ENCODE peak calls at places on chromosomes 3 and 15, in seven cellular contexts. U is breast epithelium, Z is IMR-90, J is fibroblast of the aortic adventitia, E is LNCaP clone FGC, X is Peyer's patch, T is fibroblast of lung. F is an unnamed sample.

GRCh38 chr15:66777054-66777453 is 75.0 kb downstream of the SMAD6 start:
- DNase-seq in J (no peak), Z (no peak), E (no peak), U (no peak), T (no peak), X (peak), F (no peak)

GRCh38 chr15:69424001-69424400 is 9.9 kb downstream of the KIF23 start:
- DNase-seq in U (no peak), X (no peak), E (no peak), T (no peak), J (no peak), Z (peak), F (peak)

GRCh38 chr15:55289011-55289572 is 521 bp downstream of the RAB27A start:
- DNase-seq in E (no peak), J (peak), X (peak), T (peak), U (no peak), Z (peak), F (peak)

GRCh38 chr3:55484191-55484644 is 2.9 kb downstream of the WNT5A start:
- DNase-seq in T (peak), U (no peak), Z (no peak), J (no peak), E (no peak), X (no peak), F (no peak)

GRCh38 chr3:47001731-47002489 is 22.4 kb downstream of the NBEAL2 start:
- DNase-seq in X (peak), J (no peak), U (no peak), Z (no peak), E (no peak), T (no peak), F (no peak)

GRCh38 chr3:42226470-42227425 is 39.2 kb downstream of the CCK start:
- DNase-seq in Z (no peak), U (no peak), T (no peak), E (no peak), J (no peak), X (no peak), F (no peak)

GRCh38 chr15:38378162-38378560 is 75.8 kb upstream of the FAM98B start:
- DNase-seq in X (no peak), J (peak), E (no peak), Z (peak), T (peak), U (no peak), F (peak)

GRCh38 chr3:42061042-42061710 is 30.0 kb upstream of the TRAK1 start:
- DNase-seq in U (no peak), J (no peak), Z (no peak), T (peak), E (no peak), X (no peak), F (no peak)

GRCh38 chr15:56410712-56411111 is 45.5 kb downstream of the TEX9 start:
- DNase-seq in X (no peak), Z (no peak), J (no peak), T (no peak), U (no peak), E (no peak), F (no peak)

GRCh38 chr15:26394801-26395200 is 378.1 kb downstream of the GABRB3 start:
- DNase-seq in U (no peak), J (no peak), T (no peak), Z (no peak), E (no peak), X (no peak), F (no peak)

GRCh38 chr15:69338535-69339213 is 40.0 kb downstream of the PAQR5 start:
- DNase-seq in X (no peak), U (no peak), Z (no peak), J (peak), T (no peak), E (no peak), F (peak)

GRCh38 chr3:73472429-73472828 is 152.3 kb downstream of the PDZRN3 start:
- DNase-seq in U (no peak), J (no peak), T (no peak), E (no peak), Z (no peak), X (no peak), F (no peak)

GRCh38 chr15:79884204-79884596 is 12.6 kb downstream of the MTHFS start:
- DNase-seq in X (no peak), T (no peak), J (no peak), Z (no peak), U (no peak), E (no peak), F (no peak)

GRCh38 chr3:119809249-119810017 is 27.5 kb downstream of the NR1I2 start:
- DNase-seq in J (no peak), T (no peak), U (no peak), Z (no peak), E (no peak), X (no peak), F (no peak)

GRCh38 chr3:183892610-183893214 is 8.0 kb upstream of the PARL start:
- DNase-seq in J (no peak), U (no peak), E (no peak), T (no peak), Z (no peak), X (no peak), F (no peak)

GRCh38 chr3:139517321-139517720 is 22.2 kb downstream of the RBP1 start:
- DNase-seq in E (no peak), Z (no peak), J (no peak), X (no peak), U (no peak), T (no peak), F (no peak)

GRCh38 chr3:36455406-36455805 is 75.1 kb downstream of the STAC start:
- DNase-seq in E (no peak), T (no peak), X (no peak), Z (no peak), U (no peak), J (no peak), F (no peak)

GRCh38 chr3:101809178-101810022 is 30.4 kb downstream of the NXPE3 start:
- DNase-seq in Z (peak), X (no peak), J (peak), T (peak), U (no peak), E (no peak), F (peak)

GRCh38 chr15:36358094-36358961 is 221.1 kb upstream of the CDIN1 start:
- DNase-seq in X (no peak), T (peak), E (no peak), Z (peak), J (peak), U (no peak), F (peak)

GRCh38 chr3:177746259-177747021 is 549.2 kb upstream of the TBL1XR1 start:
- DNase-seq in E (no peak), J (peak), T (peak), Z (peak), U (no peak), X (no peak), F (no peak)
- H3K4me3 ChIP-seq in E (no peak), J (no peak), T (no peak), Z (no peak), U (no peak), X (no peak), F (no peak)

GRCh38 chr3:23052230-23053019 is 150.7 kb upstream of the UBE2E2 start:
- DNase-seq in J (no peak), Z (no peak), U (no peak), T (no peak), E (no peak), X (no peak), F (peak)
- TF ChIP-seq CTCF in J (no peak), Z (no peak), U (no peak), T (no peak), E (no peak), X (no peak), F (no peak)

GRCh38 chr15:60589728-60590127 is 110.8 kb upstream of the ICE2 start:
- DNase-seq in E (no peak), U (no peak), X (no peak), T (no peak), J (no peak), Z (peak), F (no peak)
- H3K4me3 ChIP-seq in E (no peak), U (no peak), X (peak), T (no peak), J (no peak), Z (no peak), F (no peak)

GRCh38 chr3:186004671-186005070 is 66.9 kb upstream of the TRA2B start:
- DNase-seq in X (no peak), J (no peak), E (no peak), U (no peak), T (no peak), Z (no peak), F (no peak)

GRCh38 chr3:186003610-186004009 is 65.8 kb upstream of the TRA2B start:
- DNase-seq in U (no peak), E (no peak), J (no peak), Z (no peak), T (no peak), X (no peak), F (no peak)

GRCh38 chr3:186001838-186002237 is 64.0 kb upstream of the TRA2B start:
- DNase-seq in U (no peak), X (no peak), T (no peak), Z (no peak), E (no peak), J (no peak), F (no peak)

GRCh38 chr3:186004209-186004608 is 66.4 kb upstream of the TRA2B start:
- DNase-seq in Z (no peak), J (no peak), U (no peak), T (no peak), X (no peak), E (no peak), F (no peak)

DNA sequence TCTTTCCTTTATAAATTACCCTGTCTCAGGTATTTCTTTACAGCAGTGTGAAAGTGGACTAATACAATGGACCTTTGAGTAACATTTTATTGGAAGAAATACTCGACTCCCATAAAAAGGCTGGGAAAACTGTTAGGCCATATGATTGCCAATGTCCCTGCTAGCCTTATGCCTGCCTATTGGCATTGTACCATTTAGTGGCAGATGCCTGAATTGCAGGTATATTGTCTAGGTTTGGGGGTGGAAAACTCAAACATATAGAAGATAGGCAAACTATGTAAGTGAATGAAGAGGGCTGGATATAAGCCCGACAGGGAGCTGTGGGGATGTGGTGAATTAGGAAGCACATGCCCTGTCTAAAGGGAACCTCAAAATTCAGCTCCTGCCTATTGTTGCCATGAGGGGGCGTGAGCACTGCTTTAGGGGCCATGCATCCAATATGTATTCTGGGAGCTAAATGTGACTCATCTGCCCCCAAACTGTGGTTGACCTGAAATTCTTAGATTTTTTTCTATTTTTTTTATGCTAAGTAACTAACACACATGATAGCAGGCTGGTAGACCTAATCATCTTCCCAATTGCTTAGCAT is 65.2 kb upstream of the TRA2B start:
- DNase-seq in Z (peak), E (no peak), X (no peak), U (no peak), T (peak), J (no peak), F (peak)
- TF ChIP-seq CTCF in Z (peak), E (peak), X (peak), U (no peak), T (peak), J (no peak), F (peak)

GRCh38 chr3:37935756-37936666 is 54.6 kb upstream of the VILL start:
- DNase-seq in J (peak), T (peak), X (no peak), Z (peak), U (no peak), E (no peak), F (peak)
- H3K4me3 ChIP-seq in J (no peak), T (no peak), X (no peak), Z (no peak), U (no peak), E (no peak), F (no peak)

GRCh38 chr15:45375836-45376235 is 2.5 kb downstream of the GATM start:
- DNase-seq in U (no peak), Z (no peak), X (no peak), E (no peak), T (no peak), J (no peak), F (no peak)

GRCh38 chr15:45371546-45371945 is 6.8 kb downstream of the GATM start:
- DNase-seq in Z (no peak), E (no peak), J (no peak), T (no peak), U (no peak), X (no peak), F (no peak)

GRCh38 chr15:45376300-45376928 is 1.9 kb downstream of the GATM start:
- DNase-seq in T (no peak), E (no peak), Z (no peak), X (no peak), J (no peak), U (no peak), F (no peak)

GRCh38 chr15:45373961-45374360 is 4.4 kb downstream of the GATM start:
- DNase-seq in E (no peak), Z (no peak), X (no peak), T (no peak), U (no peak), J (no peak), F (no peak)

DNA sequence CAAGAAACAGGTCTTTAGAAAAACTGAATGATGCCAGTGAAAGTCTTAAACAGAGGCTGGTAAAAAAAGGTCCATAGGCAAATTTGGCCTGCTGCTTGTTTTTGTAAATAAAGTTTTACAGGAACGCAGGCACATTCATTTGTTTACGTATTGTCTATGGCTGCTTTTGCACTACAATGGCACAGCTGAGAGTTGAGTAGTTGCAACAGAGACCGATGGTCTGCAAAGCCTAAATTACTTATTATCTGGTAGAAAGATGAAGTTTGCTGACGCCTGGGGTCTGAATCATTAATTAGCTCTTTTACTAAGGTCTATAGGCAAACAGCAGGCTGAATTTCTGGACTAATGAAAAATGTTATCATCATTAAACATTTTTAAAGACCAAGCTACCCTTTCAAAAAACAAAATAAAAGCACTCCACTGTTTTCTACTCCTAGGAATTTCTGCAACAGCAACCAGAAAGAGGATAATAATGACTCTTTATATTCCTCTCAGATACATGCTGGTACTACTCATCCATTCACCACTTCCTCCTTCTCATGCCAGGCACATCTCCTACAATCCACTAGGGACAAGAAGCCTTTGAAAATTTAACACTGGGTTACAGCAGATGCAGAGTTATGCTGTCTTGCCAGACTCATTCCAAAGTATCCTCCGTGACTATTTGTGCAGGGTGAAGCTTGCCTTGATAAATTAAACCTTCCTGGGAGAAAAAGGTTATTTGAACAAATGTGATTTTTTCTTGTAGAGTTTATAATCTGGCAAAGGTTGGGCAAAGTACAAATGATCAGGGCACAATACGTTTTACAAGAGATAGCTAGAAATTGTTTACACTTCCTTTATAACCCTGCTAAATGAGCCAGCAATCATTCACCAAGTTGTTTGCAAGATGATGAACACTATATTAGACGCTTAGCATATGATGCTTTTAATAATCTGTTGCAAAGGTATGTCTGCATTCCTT is 6.0 kb downstream of the GATM start:
- DNase-seq in Z (no peak), X (no peak), J (no peak), U (no peak), T (no peak), E (no peak), F (no peak)
- TF ChIP-seq CTCF in Z (no peak), X (peak), J (no peak), U (no peak), T (no peak), E (peak), F (no peak)

F was measured in cardiac fibroblast.